ENCODE peak calls at places on chromosomes 4 and X, in five cellular contexts. One of them, this sample, is unnamed.

GRCh38 chrX:134669378-134670098 is 11.3 kb upstream of the PLAC1 start:
- DNase-seq in CD4-positive, alpha-beta T cell: no peak
- DNase-seq in CD4-positive, CD25-positive, alpha-beta regulatory T cell: no peak
- DNase-seq in LNCaP clone FGC: no peak
- DNase-seq in keratinocyte: no peak
- DNase-seq in this sample: no peak

GRCh38 chr4:24727390-24727789 is 68.0 kb upstream of the SOD3 start:
- DNase-seq in CD4-positive, alpha-beta T cell: no peak
- DNase-seq in CD4-positive, CD25-positive, alpha-beta regulatory T cell: no peak
- DNase-seq in LNCaP clone FGC: no peak
- DNase-seq in keratinocyte: no peak
- DNase-seq in this sample: no peak

GRCh38 chr4:99394913-99395312 is 40.2 kb downstream of the ADH7 start:
- DNase-seq in CD4-positive, alpha-beta T cell: no peak
- DNase-seq in CD4-positive, CD25-positive, alpha-beta regulatory T cell: no peak
- DNase-seq in LNCaP clone FGC: no peak
- DNase-seq in keratinocyte: no peak
- DNase-seq in this sample: no peak

GRCh38 chr4:108272046-108272445 is 103.3 kb upstream of the LEF1 start:
- DNase-seq in CD4-positive, alpha-beta T cell: no peak
- DNase-seq in CD4-positive, CD25-positive, alpha-beta regulatory T cell: no peak
- DNase-seq in LNCaP clone FGC: no peak
- DNase-seq in keratinocyte: no peak
- DNase-seq in this sample: no peak

GRCh38 chr4:147596976-147597375 is 20.2 kb upstream of the TMEM184C start:
- DNase-seq in CD4-positive, alpha-beta T cell: no peak
- DNase-seq in CD4-positive, CD25-positive, alpha-beta regulatory T cell: no peak
- DNase-seq in LNCaP clone FGC: peak
- DNase-seq in keratinocyte: no peak
- DNase-seq in this sample: no peak

GRCh38 chr4:159358226-159358625 is 255.3 kb downstream of the RAPGEF2 start:
- DNase-seq in CD4-positive, alpha-beta T cell: no peak
- DNase-seq in CD4-positive, CD25-positive, alpha-beta regulatory T cell: no peak
- DNase-seq in LNCaP clone FGC: no peak
- DNase-seq in keratinocyte: no peak
- DNase-seq in this sample: no peak

GRCh38 chrX:45198301-45198700 is 2.4 kb downstream of the DIPK2B start:
- DNase-seq in CD4-positive, alpha-beta T cell: no peak
- DNase-seq in CD4-positive, CD25-positive, alpha-beta regulatory T cell: no peak
- DNase-seq in LNCaP clone FGC: no peak
- DNase-seq in keratinocyte: no peak
- DNase-seq in this sample: no peak

GRCh38 chr4:95293014-95293413 is 255.8 kb downstream of the UNC5C start:
- DNase-seq in CD4-positive, alpha-beta T cell: no peak
- DNase-seq in CD4-positive, CD25-positive, alpha-beta regulatory T cell: peak
- DNase-seq in LNCaP clone FGC: peak
- DNase-seq in keratinocyte: no peak
- DNase-seq in this sample: no peak

GRCh38 chr4:52552778-52553177 is 106.3 kb downstream of the USP46 start:
- DNase-seq in CD4-positive, alpha-beta T cell: no peak
- DNase-seq in CD4-positive, CD25-positive, alpha-beta regulatory T cell: no peak
- DNase-seq in LNCaP clone FGC: no peak
- DNase-seq in keratinocyte: peak
- DNase-seq in this sample: no peak

GRCh38 chr4:123750044-123750443 is 353.4 kb downstream of the SPRY1 start:
- DNase-seq in CD4-positive, alpha-beta T cell: no peak
- DNase-seq in CD4-positive, CD25-positive, alpha-beta regulatory T cell: no peak
- DNase-seq in LNCaP clone FGC: no peak
- DNase-seq in keratinocyte: no peak
- DNase-seq in this sample: no peak

GRCh38 chrX:147770858-147771257 is 140.9 kb upstream of the FMR1 start:
- DNase-seq in CD4-positive, alpha-beta T cell: no peak
- DNase-seq in CD4-positive, CD25-positive, alpha-beta regulatory T cell: no peak
- DNase-seq in LNCaP clone FGC: no peak
- DNase-seq in keratinocyte: no peak
- DNase-seq in this sample: no peak

GRCh38 chr4:187016101-187016500 is 292.4 kb upstream of the FAT1 start:
- DNase-seq in CD4-positive, alpha-beta T cell: no peak
- DNase-seq in CD4-positive, CD25-positive, alpha-beta regulatory T cell: no peak
- DNase-seq in LNCaP clone FGC: no peak
- DNase-seq in keratinocyte: no peak
- DNase-seq in this sample: no peak

GRCh38 chrX:103941201-103941975 is 21.0 kb upstream of the TMSB15B start:
- DNase-seq in CD4-positive, alpha-beta T cell: no peak
- DNase-seq in CD4-positive, CD25-positive, alpha-beta regulatory T cell: peak
- DNase-seq in LNCaP clone FGC: no peak
- DNase-seq in keratinocyte: no peak
- DNase-seq in this sample: no peak

GRCh38 chr4:145557720-145558119 is 61.5 kb upstream of the MMAA start:
- DNase-seq in CD4-positive, alpha-beta T cell: peak
- DNase-seq in CD4-positive, CD25-positive, alpha-beta regulatory T cell: peak
- DNase-seq in LNCaP clone FGC: no peak
- DNase-seq in keratinocyte: peak
- DNase-seq in this sample: peak

GRCh38 chrX:7362111-7362510 is 214.2 kb upstream of the PUDP start:
- DNase-seq in CD4-positive, alpha-beta T cell: no peak
- DNase-seq in CD4-positive, CD25-positive, alpha-beta regulatory T cell: no peak
- DNase-seq in LNCaP clone FGC: no peak
- DNase-seq in keratinocyte: no peak
- DNase-seq in this sample: no peak

GRCh38 chr4:140637836-140638235 is 69.1 kb upstream of the UCP1 start:
- DNase-seq in CD4-positive, alpha-beta T cell: no peak
- DNase-seq in CD4-positive, CD25-positive, alpha-beta regulatory T cell: peak
- DNase-seq in LNCaP clone FGC: no peak
- DNase-seq in keratinocyte: no peak
- DNase-seq in this sample: no peak

GRCh38 chr4:94344457-94344856 is 1.8 kb upstream of the HPGDS start:
- DNase-seq in CD4-positive, alpha-beta T cell: no peak
- DNase-seq in CD4-positive, CD25-positive, alpha-beta regulatory T cell: no peak
- DNase-seq in LNCaP clone FGC: no peak
- DNase-seq in keratinocyte: no peak
- DNase-seq in this sample: no peak

GRCh38 chr4:75644095-75644494 is 13.8 kb upstream of the CDKL2 start:
- DNase-seq in CD4-positive, alpha-beta T cell: no peak
- DNase-seq in CD4-positive, CD25-positive, alpha-beta regulatory T cell: no peak
- DNase-seq in LNCaP clone FGC: peak
- DNase-seq in keratinocyte: no peak
- DNase-seq in this sample: no peak

GRCh38 chrX:38205037-38205436 is 15.6 kb downstream of the SRPX start:
- DNase-seq in CD4-positive, alpha-beta T cell: no peak
- DNase-seq in CD4-positive, CD25-positive, alpha-beta regulatory T cell: no peak
- DNase-seq in LNCaP clone FGC: no peak
- DNase-seq in keratinocyte: no peak
- DNase-seq in this sample: no peak

GRCh38 chr4:34644716-34645115 is 1599.6 kb downstream of the ARAP2 start:
- DNase-seq in CD4-positive, alpha-beta T cell: no peak
- DNase-seq in CD4-positive, CD25-positive, alpha-beta regulatory T cell: no peak
- DNase-seq in LNCaP clone FGC: no peak
- DNase-seq in keratinocyte: no peak
- DNase-seq in this sample: no peak

GRCh38 chr4:145885666-145886065 is 53.0 kb downstream of the ZNF827 start:
- DNase-seq in CD4-positive, alpha-beta T cell: no peak
- DNase-seq in CD4-positive, CD25-positive, alpha-beta regulatory T cell: no peak
- DNase-seq in LNCaP clone FGC: no peak
- DNase-seq in keratinocyte: no peak
- DNase-seq in this sample: no peak

This sample was measured in effector memory CD8-positive, alpha-beta T cell.